ENCODE peak calls at places on chromosomes 12 and 14, in four cellular contexts. One of them, this sample, is unnamed.

GRCh38 chr12:67517181-67517887 is 131.2 kb upstream of the DYRK2 start:
- DNase-seq in K562: no peak
- DNase-seq in HepG2: no peak
- DNase-seq in A549: peak; percentile 10
- DNase-seq in this sample: no peak

GRCh38 chr14:105271224-105271890 is 23.0 kb downstream of the BTBD6 start:
- DNase-seq in K562: no peak
- DNase-seq in HepG2: no peak
- DNase-seq in A549: no peak
- DNase-seq in this sample: no peak

GRCh38 chr12:11652351-11653040 is 3.0 kb downstream of the ETV6 start:
- DNase-seq in A549: no peak
- DNase-seq in HepG2: no peak
- DNase-seq in K562: no peak
- DNase-seq in this sample: peak; percentile 67

GRCh38 chr12:131116437-131117117 is 162.9 kb downstream of the ADGRD1 start:
- DNase-seq in HepG2: no peak
- DNase-seq in K562: peak; percentile 20
- DNase-seq in A549: peak; percentile 45
- DNase-seq in this sample: no peak

GRCh38 chr14:91244501-91244901 is at the start of gene GPR68:
- DNase-seq in A549: no peak
- DNase-seq in HepG2: no peak
- DNase-seq in K562: no peak
- DNase-seq in this sample: peak; percentile 73

GRCh38 chr14:23066368-23066767 is 9.0 kb upstream of the CDH24 start:
- DNase-seq in K562: no peak
- DNase-seq in HepG2: no peak
- DNase-seq in A549: no peak
- DNase-seq in this sample: no peak

GRCh38 chr14:35416108-35416750 is 11.7 kb upstream of the NFKBIA start:
- DNase-seq in HepG2: no peak
- DNase-seq in A549: no peak
- DNase-seq in K562: no peak
- DNase-seq in this sample: no peak

GRCh38 chr12:92524489-92524888 is 178.3 kb upstream of the PLEKHG7 start:
- DNase-seq in HepG2: no peak
- DNase-seq in K562: no peak
- DNase-seq in A549: no peak
- DNase-seq in this sample: no peak

GRCh38 chr12:117559978-117560377 is 198.6 kb upstream of the NOS1 start:
- DNase-seq in HepG2: no peak
- DNase-seq in K562: no peak
- DNase-seq in A549: no peak
- DNase-seq in this sample: no peak

GRCh38 chr14:22976620-22977433 is 5.5 kb downstream of the AJUBA start:
- DNase-seq in A549: peak; percentile 31
- DNase-seq in HepG2: peak; percentile 99
- DNase-seq in K562: peak; percentile 47
- DNase-seq in this sample: peak; percentile 63

GRCh38 chr12:2960996-2961616 is 1.9 kb downstream of the TEAD4 start:
- DNase-seq in A549: no peak
- DNase-seq in K562: no peak
- DNase-seq in HepG2: no peak
- DNase-seq in this sample: peak; percentile 18

GRCh38 chr12:4450551-4451112 is 5.0 kb upstream of the FGF6 start:
- DNase-seq in HepG2: no peak
- DNase-seq in A549: no peak
- DNase-seq in K562: no peak
- DNase-seq in this sample: no peak

GRCh38 chr12:52011602-52012214 is 5.0 kb downstream of the TAMALIN start:
- DNase-seq in HepG2: peak; percentile 60
- DNase-seq in K562: no peak
- DNase-seq in A549: no peak
- DNase-seq in this sample: no peak

GRCh38 chr12:132505105-132505851 is 15.3 kb downstream of the FBRSL1 start:
- DNase-seq in K562: no peak
- DNase-seq in A549: no peak
- DNase-seq in HepG2: no peak
- DNase-seq in this sample: no peak

GRCh38 chr12:26721800-26722199 is 111.2 kb downstream of the ITPR2 start:
- DNase-seq in HepG2: no peak
- DNase-seq in A549: peak; percentile 5
- DNase-seq in K562: no peak
- DNase-seq in this sample: no peak

GRCh38 chr12:116959845-116960514 is 49.2 kb downstream of the FBXW8 start:
- DNase-seq in K562: no peak
- DNase-seq in HepG2: no peak
- DNase-seq in A549: no peak
- DNase-seq in this sample: no peak

GRCh38 chr14:75443203-75443969 is 15.6 kb downstream of the JDP2 start:
- DNase-seq in HepG2: no peak
- DNase-seq in A549: no peak
- DNase-seq in K562: no peak
- DNase-seq in this sample: no peak

GRCh38 chr12:124094733-124095132 is 121.7 kb downstream of the ZNF664 start:
- DNase-seq in HepG2: no peak
- DNase-seq in A549: no peak
- DNase-seq in K562: no peak
- DNase-seq in this sample: no peak

GRCh38 chr12:9732966-9733461 is at the start of gene CLECL1:
- DNase-seq in K562: no peak
- DNase-seq in A549: no peak
- DNase-seq in HepG2: no peak
- DNase-seq in this sample: no peak

GRCh38 chr12:93387780-93388179 is 10.1 kb downstream of the NUDT4 start:
- DNase-seq in K562: peak; percentile 32
- DNase-seq in A549: no peak
- DNase-seq in HepG2: no peak
- DNase-seq in this sample: peak; percentile 81

GRCh38 chr12:739349-739748 is 13.0 kb upstream of the WNK1 start:
- DNase-seq in A549: no peak
- DNase-seq in HepG2: no peak
- DNase-seq in K562: no peak
- DNase-seq in this sample: no peak

GRCh38 chr12:116539361-116539771 is 19.8 kb upstream of the MAP1LC3B2 start:
- DNase-seq in A549: no peak
- DNase-seq in K562: no peak
- DNase-seq in HepG2: no peak
- DNase-seq in this sample: peak; percentile 73

GRCh38 chr12:19298837-19299605 is 140.3 kb upstream of the AEBP2 start:
- DNase-seq in A549: no peak
- DNase-seq in K562: no peak
- DNase-seq in HepG2: no peak
- DNase-seq in this sample: no peak

GRCh38 chr12:24200013-24200412 is 250.5 kb upstream of the SOX5 start:
- DNase-seq in HepG2: no peak
- DNase-seq in A549: no peak
- DNase-seq in K562: no peak
- DNase-seq in this sample: no peak

GRCh38 chr12:96806272-96806671 is 100.8 kb upstream of the NEDD1 start:
- DNase-seq in HepG2: no peak
- DNase-seq in K562: no peak
- DNase-seq in A549: no peak
- DNase-seq in this sample: no peak

GRCh38 chr12:130620281-130620680 is 95.8 kb downstream of the RIMBP2 start:
- DNase-seq in HepG2: no peak
- DNase-seq in A549: no peak
- DNase-seq in K562: no peak
- DNase-seq in this sample: no peak

GRCh38 chr12:58529897-58530296 is 390.4 kb downstream of the LRIG3 start:
- DNase-seq in HepG2: no peak
- DNase-seq in K562: no peak
- DNase-seq in A549: no peak
- DNase-seq in this sample: peak; percentile 97

GRCh38 chr14:73759183-73759713 is 45.1 kb upstream of the PNMA1 start:
- DNase-seq in HepG2: no peak
- DNase-seq in K562: peak; percentile 72
- DNase-seq in A549: no peak
- DNase-seq in this sample: peak; percentile 50

GRCh38 chr14:69242311-69243224 is 17.4 kb upstream of the GALNT16 start:
- DNase-seq in K562: peak; percentile 55
- DNase-seq in A549: peak; percentile 76
- DNase-seq in HepG2: peak; percentile 60
- DNase-seq in this sample: peak; percentile 74

GRCh38 chr12:19287302-19287701 is 152.0 kb upstream of the AEBP2 start:
- DNase-seq in HepG2: no peak
- DNase-seq in A549: no peak
- DNase-seq in K562: no peak
- DNase-seq in this sample: no peak

GRCh38 chr14:56027916-56028637 is 90.1 kb upstream of the PELI2 start:
- DNase-seq in HepG2: no peak
- DNase-seq in A549: no peak
- DNase-seq in K562: no peak
- DNase-seq in this sample: no peak

GRCh38 chr12:106223485-106224391 is 24.1 kb downstream of the CKAP4 start:
- DNase-seq in HepG2: peak; percentile 45
- DNase-seq in A549: peak; percentile 90
- DNase-seq in K562: peak; percentile 84
- DNase-seq in this sample: peak; percentile 54

GRCh38 chr12:108475396-108475795 is 39.7 kb upstream of the FICD start:
- DNase-seq in HepG2: no peak
- DNase-seq in K562: no peak
- DNase-seq in A549: no peak
- DNase-seq in this sample: no peak

GRCh38 chr12:57736743-57737466 is 1.6 kb downstream of the AGAP2 start:
- DNase-seq in A549: no peak
- DNase-seq in K562: no peak
- DNase-seq in HepG2: no peak
- DNase-seq in this sample: no peak

GRCh38 chr14:79665556-79665955 is 545.7 kb downstream of the DIO2 start:
- DNase-seq in A549: no peak
- DNase-seq in K562: no peak
- DNase-seq in HepG2: no peak
- DNase-seq in this sample: no peak

GRCh38 chr12:54980341-54980740 is 4.2 kb downstream of the TESPA1 start:
- DNase-seq in HepG2: no peak
- DNase-seq in A549: no peak
- DNase-seq in K562: peak; percentile 50
- DNase-seq in this sample: no peak

GRCh38 chr12:54984602-54985376 is at the start of gene TESPA1:
- DNase-seq in HepG2: no peak
- DNase-seq in K562: no peak
- DNase-seq in A549: no peak
- DNase-seq in this sample: no peak

GRCh38 chr12:54983536-54984102 is 943 bp downstream of the TESPA1 start:
- DNase-seq in HepG2: no peak
- DNase-seq in K562: no peak
- DNase-seq in A549: no peak
- DNase-seq in this sample: no peak

GRCh38 chr12:54977857-54978256 is 6.7 kb downstream of the TESPA1 start:
- DNase-seq in K562: no peak
- DNase-seq in HepG2: no peak
- DNase-seq in A549: no peak
- DNase-seq in this sample: no peak

GRCh38 chr12:54981796-54982195 is 2.8 kb downstream of the TESPA1 start:
- DNase-seq in K562: no peak
- DNase-seq in A549: no peak
- DNase-seq in HepG2: no peak
- DNase-seq in this sample: no peak
- TF ChIP-seq MAZ in K562: no peak
- TF ChIP-seq MAZ in A549: no peak
- TF ChIP-seq MAZ in HepG2: no peak
- TF ChIP-seq MAZ in this sample: no peak

GRCh38 chr12:65972149-65972548 is 147.9 kb downstream of the HMGA2 start:
- DNase-seq in K562: no peak
- DNase-seq in A549: no peak
- DNase-seq in HepG2: no peak
- DNase-seq in this sample: no peak

DNA sequence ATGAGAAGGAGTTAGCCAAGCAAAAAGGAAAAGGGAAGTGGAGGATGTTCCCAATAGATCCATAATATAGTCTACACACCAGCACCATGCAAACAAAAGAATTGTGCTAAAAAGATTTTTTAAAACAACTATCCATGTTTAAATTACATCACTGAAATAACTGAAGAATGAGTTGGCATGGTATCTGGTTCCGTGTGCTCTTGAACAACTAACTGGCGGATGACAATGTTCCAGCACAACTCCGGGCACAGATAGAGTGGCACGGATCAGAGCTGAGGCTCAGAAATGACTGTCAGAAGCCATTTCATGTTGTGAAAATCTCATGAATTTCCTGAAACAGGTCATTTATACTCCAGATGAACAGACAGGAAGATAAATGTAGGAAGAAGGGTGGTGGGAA is 153.1 kb downstream of the HMGA2 start:
- DNase-seq in K562: no peak
- DNase-seq in HepG2: no peak
- DNase-seq in A549: no peak
- DNase-seq in this sample: no peak
- TF ChIP-seq MAZ in K562: no peak
- TF ChIP-seq MAZ in HepG2: no peak
- TF ChIP-seq MAZ in A549: no peak
- TF ChIP-seq MAZ in this sample: no peak

GRCh38 chr14:37129047-37129446 is 43.4 kb downstream of the SLC25A21 start:
- DNase-seq in HepG2: no peak
- DNase-seq in A549: no peak
- DNase-seq in K562: no peak
- DNase-seq in this sample: no peak

GRCh38 chr14:37133284-37133913 is 39.0 kb downstream of the SLC25A21 start:
- DNase-seq in A549: no peak
- DNase-seq in K562: no peak
- DNase-seq in HepG2: no peak
- DNase-seq in this sample: no peak

GRCh38 chr14:37131205-37131604 is 41.2 kb downstream of the SLC25A21 start:
- DNase-seq in A549: no peak
- DNase-seq in K562: no peak
- DNase-seq in HepG2: no peak
- DNase-seq in this sample: no peak
- TF ChIP-seq MAZ in A549: no peak
- TF ChIP-seq MAZ in K562: no peak
- TF ChIP-seq MAZ in HepG2: no peak
- TF ChIP-seq MAZ in this sample: no peak

DNA sequence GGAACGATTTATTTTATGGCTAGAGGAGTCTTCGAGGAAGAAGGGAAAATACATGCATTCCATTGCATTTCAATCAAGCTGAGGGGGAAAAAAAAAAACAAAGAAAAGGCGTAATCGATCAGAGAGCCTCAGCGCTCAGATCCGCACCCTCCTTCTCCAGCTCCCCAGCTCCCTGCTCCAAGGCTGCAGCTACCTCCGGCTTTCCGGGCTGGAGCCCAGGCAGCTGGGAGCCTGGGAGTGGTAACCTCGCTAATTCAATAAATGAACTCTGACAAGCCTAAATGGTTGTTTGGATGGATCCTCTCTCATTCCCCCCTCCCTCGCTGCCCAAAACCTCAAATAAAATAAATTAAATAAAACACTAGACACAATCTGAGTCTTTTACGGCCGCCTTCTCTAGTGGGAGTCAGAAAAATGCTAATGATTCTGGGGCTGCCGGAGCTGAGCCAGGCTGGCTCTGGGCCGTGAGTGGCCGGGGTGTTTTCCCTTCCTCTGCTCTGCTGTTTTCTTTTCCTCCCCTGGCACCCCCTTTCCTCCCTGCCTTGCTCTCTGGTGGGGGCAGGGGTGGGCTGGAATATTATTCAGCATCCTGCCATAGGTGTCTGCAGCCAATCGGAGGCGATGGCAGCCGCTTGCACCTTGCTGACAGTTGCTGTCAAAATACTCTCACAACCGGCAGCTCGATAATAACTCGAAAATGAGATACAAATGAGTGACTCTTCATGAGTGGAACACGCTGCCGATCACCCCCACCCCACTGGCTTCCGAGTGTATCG is 76.1 kb downstream of the RBM19 start:
- DNase-seq in K562: no peak
- DNase-seq in A549: no peak
- DNase-seq in HepG2: no peak
- DNase-seq in this sample: no peak
- TF ChIP-seq MAZ in K562: no peak
- TF ChIP-seq MAZ in A549: no peak
- TF ChIP-seq MAZ in HepG2: no peak
- TF ChIP-seq MAZ in this sample: no peak

This sample was measured in IMR-90.